ENCODE peak calls at places on chromosomes 1 and 21, in four cellular contexts. Z, U, J and M are unnamed samples.

GRCh38 chr1:19067187-19067911 is 110.9 kb upstream of the IFFO2 start:
- DNase-seq in Z (no peak), J (peak), U (no peak), M (peak)

GRCh38 chr21:14520535-14520934 is 25.6 kb downstream of the SAMSN1 start:
- DNase-seq in U (no peak), J (no peak), Z (no peak), M (no peak)

GRCh38 chr1:173038875-173039554 is 11.7 kb downstream of the TNFSF18 start:
- DNase-seq in U (no peak), J (no peak), Z (no peak), M (no peak)

GRCh38 chr21:42021751-42022430 is 11.7 kb upstream of the ZBTB21 start:
- DNase-seq in Z (no peak), J (no peak), U (no peak), M (no peak)

GRCh38 chr1:227744668-227745067 is 9.4 kb downstream of the SNAP47 start:
- DNase-seq in U (no peak), Z (no peak), J (no peak), M (no peak)

GRCh38 chr1:116097600-116097999 is 13.6 kb upstream of the MAB21L3 start:
- DNase-seq in Z (no peak), U (no peak), J (no peak), M (no peak)

GRCh38 chr1:234603221-234604204 is 6.5 kb downstream of the IRF2BP2 start:
- DNase-seq in U (no peak), J (peak), Z (no peak), M (no peak)

GRCh38 chr1:241551759-241552638 is 19.8 kb downstream of the KMO start:
- DNase-seq in Z (peak), U (no peak), J (no peak), M (no peak)

GRCh38 chr1:109819906-109820305 is 56.2 kb upstream of the EPS8L3 start:
- DNase-seq in U (no peak), J (no peak), Z (no peak), M (no peak)

GRCh38 chr1:181149326-181150000 is 61.0 kb downstream of the IER5 start:
- DNase-seq in Z (no peak), U (no peak), J (no peak), M (no peak)

GRCh38 chr1:243582321-243582720 is 267.7 kb downstream of the AKT3 start:
- DNase-seq in U (no peak), Z (no peak), J (no peak), M (no peak)

GRCh38 chr21:26389971-26390641 is 183.0 kb downstream of the CYYR1 start:
- DNase-seq in U (no peak), Z (no peak), J (no peak), M (peak)

GRCh38 chr1:180254496-180254819 is 24.4 kb downstream of the LHX4 start:
- DNase-seq in J (no peak), U (no peak), Z (no peak), M (no peak)

GRCh38 chr21:31098576-31099005 is 60.3 kb upstream of the KRTAP19-8 start:
- DNase-seq in J (peak), Z (peak), U (peak), M (peak)

GRCh38 chr1:93681095-93681548 is 515 bp downstream of the BCAR3 start:
- DNase-seq in U (no peak), J (no peak), Z (no peak), M (no peak)

GRCh38 chr1:37147397-37147831 is 113.1 kb upstream of the GRIK3 start:
- DNase-seq in U (no peak), Z (no peak), J (no peak), M (no peak)

GRCh38 chr1:168145184-168146159 is 8.7 kb upstream of the GPR161 start:
- DNase-seq in U (peak), J (peak), Z (peak), M (peak)

GRCh38 chr1:219326843-219327242 is 153.2 kb downstream of the LYPLAL1 start:
- DNase-seq in J (no peak), Z (no peak), U (no peak), M (no peak)

GRCh38 chr1:182054698-182055326 is 6.7 kb downstream of the ZNF648 start:
- DNase-seq in U (no peak), J (peak), Z (peak), M (peak)

GRCh38 chr21:41752231-41752681 is 14.6 kb downstream of the RIPK4 start:
- DNase-seq in Z (no peak), U (no peak), J (no peak), M (no peak)

GRCh38 chr1:87219141-87219540 is 109.5 kb upstream of the LMO4 start:
- DNase-seq in J (no peak), Z (no peak), U (no peak), M (no peak)

GRCh38 chr1:192610114-192610958 is 25.6 kb upstream of the RGS13 start:
- DNase-seq in Z (no peak), U (no peak), J (no peak), M (peak)

GRCh38 chr1:9037476-9038337 is 11.5 kb upstream of the SLC2A7 start:
- DNase-seq in J (no peak), U (no peak), Z (no peak), M (no peak)

GRCh38 chr1:24903011-24903461 is 27.0 kb downstream of the RUNX3 start:
- DNase-seq in U (no peak), Z (no peak), J (no peak), M (no peak)

GRCh38 chr1:159800177-159800935 is 1.8 kb upstream of the FCRL6 start:
- DNase-seq in J (no peak), Z (no peak), U (no peak), M (no peak)

GRCh38 chr1:77824083-77824482 is 44.6 kb downstream of the MIGA1 start:
- DNase-seq in Z (no peak), U (no peak), J (peak), M (peak)

GRCh38 chr1:239527046-239527693 is 140.8 kb downstream of the CHRM3 start:
- DNase-seq in U (no peak), J (no peak), Z (no peak), M (no peak)

GRCh38 chr21:38913120-38913975 is 107.6 kb downstream of the ETS2 start:
- DNase-seq in J (no peak), Z (peak), U (no peak), M (peak)

GRCh38 chr1:172941456-172941855 is 109.3 kb downstream of the TNFSF18 start:
- DNase-seq in Z (no peak), U (no peak), J (no peak), M (no peak)

GRCh38 chr1:21289700-21290545 is at the start of gene ECE1:
- DNase-seq in U (no peak), J (no peak), Z (peak), M (peak)

GRCh38 chr1:32758177-32758794 is 55.7 kb upstream of the SYNC start:
- DNase-seq in Z (no peak), U (no peak), J (no peak), M (no peak)

GRCh38 chr1:32759997-32760623 is 57.0 kb downstream of the YARS1 start:
- DNase-seq in J (peak), Z (peak), U (peak), M (peak)

GRCh38 chr1:32758795-32759430 is 56.3 kb upstream of the SYNC start:
- DNase-seq in Z (no peak), U (no peak), J (no peak), M (no peak)

GRCh38 chr1:32761253-32761877 is 55.8 kb downstream of the YARS1 start:
- DNase-seq in Z (peak), J (no peak), U (no peak), M (no peak)

GRCh38 chr1:32759521-32759980 is 57.0 kb upstream of the SYNC start:
- DNase-seq in U (no peak), J (peak), Z (no peak), M (peak)
- TF ChIP-seq PHF8 in U (no peak), J (no peak), Z (no peak), M (no peak)

DNA sequence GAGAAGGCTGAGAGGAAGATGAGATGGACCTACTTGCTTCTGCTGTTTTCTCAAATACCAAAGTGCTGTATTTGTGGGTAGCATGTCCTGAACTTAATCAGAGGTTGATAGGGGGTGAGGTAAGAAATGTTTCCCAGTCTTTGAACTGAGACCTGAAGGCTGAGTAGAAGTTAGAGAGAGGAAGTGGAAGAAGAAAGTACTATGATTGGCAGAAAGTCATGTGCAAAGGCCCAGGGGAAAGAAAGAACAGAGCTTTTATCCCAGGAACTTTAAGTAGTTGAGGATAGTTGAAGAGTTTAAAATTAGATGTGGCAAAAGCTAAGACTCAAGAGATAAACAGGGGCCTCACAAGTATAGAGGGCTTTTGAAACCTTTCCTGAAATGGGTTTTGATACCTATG is 15.5 kb upstream of the LIN9 start:
- DNase-seq in U (no peak), Z (no peak), J (no peak), M (no peak)
- TF ChIP-seq MAX in U (no peak), Z (no peak), J (no peak), M (no peak)

GRCh38 chr1:232123775-232124659 is 497.4 kb downstream of the DISC1 start:
- DNase-seq in Z (no peak), U (no peak), J (no peak), M (no peak)
- TF ChIP-seq PHF8 in Z (no peak), U (no peak), J (no peak), M (no peak)

GRCh38 chr1:229117664-229118300 is 153.1 kb upstream of the RAB4A start:
- DNase-seq in J (no peak), U (no peak), Z (no peak), M (peak)
- TF ChIP-seq MAX in J (no peak), U (no peak), Z (no peak), M (peak)

DNA sequence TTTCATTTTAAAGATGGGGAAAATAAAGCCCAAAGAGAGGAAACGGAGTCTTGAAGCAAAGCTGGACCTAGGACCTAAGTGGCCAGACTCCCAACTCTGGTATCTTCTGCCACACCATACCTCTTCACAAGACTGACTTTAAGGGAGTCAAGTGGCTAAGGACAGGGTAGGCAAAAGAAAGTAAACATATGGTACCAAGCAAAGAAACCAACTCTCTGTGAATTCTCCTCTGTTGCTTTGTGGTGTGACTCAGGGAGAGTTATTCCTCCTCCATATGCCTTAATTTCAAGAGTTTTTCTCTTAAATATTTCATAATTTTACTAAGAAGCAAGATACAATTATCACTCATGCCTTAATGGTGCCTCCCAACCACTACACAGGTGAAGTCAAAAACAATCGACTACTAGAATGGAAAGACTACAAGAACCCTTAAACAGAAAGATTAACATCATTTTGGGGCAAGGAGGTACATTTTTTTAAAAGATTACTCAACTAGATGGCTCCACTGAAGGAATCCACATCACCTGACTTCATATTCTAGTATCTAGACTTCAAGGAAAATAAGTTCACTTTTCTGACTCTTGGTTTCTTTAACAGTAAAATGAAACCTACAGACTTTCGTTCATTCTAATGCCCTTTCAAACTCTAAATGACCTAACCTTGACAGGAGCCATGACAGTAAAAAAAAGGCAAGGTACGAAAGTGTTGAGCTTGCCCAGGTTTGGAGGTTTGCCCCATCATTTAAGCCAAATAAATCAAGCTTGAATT is 44.2 kb downstream of the LUZP1 start:
- DNase-seq in Z (no peak), U (no peak), J (no peak), M (no peak)
- TF ChIP-seq PHF8 in Z (no peak), U (no peak), J (no peak), M (no peak)